ENCODE peak calls at places on chromosomes 2 and 18, in seven cellular contexts. F is neural crest cell, B is GM20000, R is GM10248, O is heart right ventricle, V is vagina, G is keratinocyte. T is an unnamed sample.

GRCh38 chr18:71529708-71530303 is 1014.3 kb downstream of the CBLN2 start:
- DNase-seq in O (no peak), F (no peak), B (no peak), G (no peak), V (no peak), R (no peak), T (peak; percentile 20)

GRCh38 chr2:109535217-109535946 is 78.4 kb downstream of the SEPTIN10 start:
- DNase-seq in F (no peak), O (no peak), B (no peak), G (no peak), R (no peak), V (no peak), T (no peak)

GRCh38 chr2:101200714-101201113 is 49.5 kb upstream of the TBC1D8 start:
- DNase-seq in B (no peak), R (no peak), O (no peak), V (no peak), G (no peak), F (no peak), T (peak; percentile 31)

GRCh38 chr2:50596521-50596920 is 435.4 kb downstream of the NRXN1 start:
- DNase-seq in R (no peak), O (no peak), V (no peak), G (no peak), B (no peak), F (no peak), T (no peak)

GRCh38 chr2:160221391-160222276 is 21.6 kb upstream of the ITGB6 start:
- DNase-seq in R (no peak), V (no peak), B (no peak), F (no peak), O (peak; percentile 58), G (peak; percentile 79), T (peak; percentile 89)

GRCh38 chr2:240720686-240721595 is 29.3 kb downstream of the AQP12A start:
- DNase-seq in O (no peak), V (no peak), R (no peak), G (no peak), F (no peak), B (no peak), T (no peak)

GRCh38 chr2:70248810-70249438 is 496 bp upstream of the TIA1 start:
- DNase-seq in V (peak; percentile 97), G (peak; percentile 35), O (no peak), B (no peak), R (no peak), F (peak; percentile 94), T (no peak)

GRCh38 chr18:47050468-47050867 is 15.0 kb upstream of the ELOA2 start:
- DNase-seq in R (peak; percentile 42), O (no peak), B (peak; percentile 35), F (peak; percentile 18), V (no peak), G (no peak), T (peak; percentile 6)

GRCh38 chr2:238423561-238424312 is 3.0 kb upstream of the ASB1 start:
- DNase-seq in F (no peak), G (no peak), B (no peak), O (no peak), V (no peak), R (no peak), T (no peak)

GRCh38 chr2:73210019-73210418 is 4.0 kb upstream of the SMYD5 start:
- DNase-seq in F (no peak), R (no peak), B (no peak), O (no peak), V (no peak), G (no peak), T (no peak)

GRCh38 chr2:133579295-133579694 is 11.0 kb upstream of the NCKAP5 start:
- DNase-seq in O (peak; percentile 61), G (peak; percentile 84), R (no peak), B (no peak), F (no peak), V (peak; percentile 77), T (peak; percentile 28)

GRCh38 chr2:69774984-69775982 is 33.3 kb downstream of the ANXA4 start:
- DNase-seq in R (peak; percentile 54), G (no peak), O (no peak), B (peak; percentile 40), F (no peak), V (no peak), T (no peak)

GRCh38 chr18:21682276-21683051 is 22.1 kb downstream of the ABHD3 start:
- DNase-seq in G (no peak), V (no peak), F (peak; percentile 33), R (peak; percentile 53), B (peak; percentile 44), O (no peak), T (no peak)

GRCh38 chr18:25310045-25310444 is 41.9 kb downstream of the ZNF521 start:
- DNase-seq in O (no peak), G (no peak), F (no peak), R (no peak), B (no peak), V (no peak), T (no peak)

GRCh38 chr2:85222792-85223191 is 89.6 kb downstream of the TCF7L1 start:
- DNase-seq in G (no peak), V (no peak), R (no peak), O (no peak), F (no peak), B (no peak), T (no peak)

GRCh38 chr2:119066272-119066804 is 92.2 kb downstream of the C1QL2 start:
- DNase-seq in V (no peak), B (no peak), F (no peak), O (no peak), R (no peak), G (peak; percentile 4), T (no peak)

GRCh38 chr2:235001237-235002133 is 49.7 kb downstream of the SH3BP4 start:
- DNase-seq in V (no peak), G (no peak), B (no peak), R (no peak), O (no peak), F (no peak), T (no peak)

GRCh38 chr2:121790276-121790956 is 35.0 kb downstream of the TSN start:
- DNase-seq in V (no peak), F (no peak), B (no peak), G (peak; percentile 32), R (no peak), O (no peak), T (peak; percentile 63)

GRCh38 chr2:177572236-177572671 is 179.7 kb downstream of the AGPS start:
- DNase-seq in B (no peak), F (no peak), V (no peak), O (no peak), G (no peak), R (no peak), T (peak; percentile 19)

GRCh38 chr18:70047931-70048603 is 100.4 kb upstream of the CD226 start:
- DNase-seq in V (no peak), O (no peak), B (no peak), R (no peak), F (no peak), G (peak; percentile 55), T (peak; percentile 57)

GRCh38 chr2:99710720-99711612 is 221.1 kb upstream of the REV1 start:
- DNase-seq in V (no peak), R (no peak), G (no peak), O (no peak), B (no peak), F (no peak), T (peak; percentile 94)

GRCh38 chr2:171688129-171688465 is 828 bp downstream of the DYNC1I2 start:
- DNase-seq in F (no peak), R (peak; percentile 11), B (no peak), G (no peak), V (no peak), O (no peak), T (no peak)

GRCh38 chr2:105498281-105498846 is 99.5 kb upstream of the FHL2 start:
- DNase-seq in R (no peak), F (no peak), B (no peak), G (no peak), O (no peak), V (no peak), T (no peak)
- TF ChIP-seq CTCF in R (no peak), F (no peak), B (no peak), G (no peak), O (no peak), V (no peak), T (no peak)

GRCh38 chr18:6543330-6543908 is 128.7 kb upstream of the L3MBTL4 start:
- DNase-seq in R (peak; percentile 17), V (no peak), G (no peak), O (no peak), F (no peak), B (peak; percentile 18), T (no peak)
- TF ChIP-seq CTCF in R (peak; percentile 51), V (peak; percentile 72), G (no peak), O (peak; percentile 77), F (peak; percentile 79), B (no peak), T (peak; percentile 52)

GRCh38 chr18:74242451-74243096 is 49.2 kb downstream of the CYB5A start:
- DNase-seq in R (no peak), O (no peak), G (no peak), B (no peak), V (no peak), F (no peak), T (no peak)
- TF ChIP-seq CTCF in R (peak; percentile 12), O (peak; percentile 63), G (no peak), B (no peak), V (no peak), F (no peak), T (no peak)

DNA sequence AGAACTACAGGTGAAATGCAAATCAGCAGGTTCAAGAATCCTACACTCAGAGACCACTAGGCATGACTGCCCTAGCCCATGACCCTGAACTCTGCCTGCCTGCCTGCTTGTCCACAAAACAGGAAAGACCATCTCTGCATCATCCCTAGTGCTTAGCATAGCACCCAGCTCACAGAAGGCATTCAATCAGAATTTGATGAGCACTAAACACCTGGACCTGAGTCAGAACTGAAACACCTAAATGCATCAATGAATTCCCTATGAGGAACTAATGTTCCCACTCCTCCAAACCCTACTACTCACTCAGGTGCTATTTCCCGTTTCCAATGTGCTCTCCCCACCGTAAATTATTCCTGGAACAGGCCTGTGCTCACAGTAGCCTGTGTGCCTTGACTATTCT is 21.7 kb downstream of the MRPS5 start:
- DNase-seq in G (no peak), O (no peak), F (no peak), R (no peak), V (no peak), B (no peak), T (no peak)
- TF ChIP-seq CTCF in G (no peak), O (no peak), F (no peak), R (no peak), V (no peak), B (no peak), T (no peak)

DNA sequence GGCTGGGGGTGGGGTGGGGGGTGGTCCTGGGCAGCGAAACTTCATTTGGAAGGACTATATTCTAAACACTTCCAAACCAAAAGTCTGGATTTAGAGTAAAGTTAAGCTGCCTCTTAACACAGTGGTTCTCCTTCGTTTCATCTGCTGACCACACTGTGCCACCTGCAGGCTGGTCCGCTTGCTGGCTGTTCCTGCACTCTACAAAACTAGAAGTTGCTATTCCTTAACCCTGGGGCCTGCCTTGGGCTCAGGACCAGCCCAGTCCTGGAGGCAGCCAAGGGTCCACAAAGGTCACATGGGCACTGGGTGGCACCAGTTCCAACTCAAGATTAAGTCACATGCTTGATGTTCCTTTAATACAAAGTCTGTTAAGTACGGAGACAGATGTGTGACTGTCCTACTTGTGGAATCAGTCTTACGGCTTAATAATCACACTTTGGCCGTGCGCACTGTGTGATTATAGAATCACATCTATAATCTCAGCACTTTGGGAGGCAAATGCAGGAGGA is 195.4 kb downstream of the FAM210A start:
- DNase-seq in F (no peak), G (no peak), B (peak; percentile 27), O (peak; percentile 62), R (peak; percentile 48), V (peak; percentile 82), T (peak; percentile 29)
- TF ChIP-seq CTCF in F (peak; percentile 53), G (peak; percentile 68), B (peak; percentile 22), O (peak; percentile 71), R (peak; percentile 58), V (no peak), T (peak; percentile 78)

T was measured in retinal pigment epithelial cell.